ENCODE peak calls at places on chromosomes 1 and 21, in five cellular contexts. T is kidney tubule cell, B is NCI-H1105 treated with DMSO at 0.1 percent for 48 hours, S is non-pigmented ciliary epithelial cell, E is SW480. K is an unnamed sample.

GRCh38 chr21:46210378-46211136 is 18.0 kb downstream of the LSS start:
- DNase-seq in E (no peak), T (no peak), S (no peak), B (no peak), K (no peak)

GRCh38 chr1:97906567-97907228 is 14.1 kb downstream of the DPYD start:
- DNase-seq in S (peak), B (no peak), T (peak), E (no peak), K (no peak)

GRCh38 chr1:209674957-209675566 is at the start of gene G0S2:
- DNase-seq in E (peak), T (peak), S (no peak), B (peak), K (peak)

GRCh38 chr1:235953801-235954200 is 87.1 kb upstream of the LYST start:
- DNase-seq in T (peak), B (no peak), E (no peak), S (peak), K (no peak)

GRCh38 chr1:156806512-156807440 is 9.9 kb downstream of the SH2D2A start:
- DNase-seq in S (no peak), T (no peak), E (no peak), B (no peak), K (no peak)

GRCh38 chr1:207102659-207103058 is 1.4 kb upstream of the C4BPA start:
- DNase-seq in B (no peak), T (no peak), E (no peak), S (no peak), K (no peak)

GRCh38 chr1:87325982-87326738 is 2.5 kb upstream of the LMO4 start:
- DNase-seq in B (peak), S (no peak), E (peak), T (peak), K (peak)

GRCh38 chr1:228104526-228105251 is 1.6 kb upstream of the C1orf35 start:
- DNase-seq in B (no peak), S (no peak), E (no peak), T (no peak), K (no peak)

GRCh38 chr1:230140221-230141001 is 73.4 kb downstream of the GALNT2 start:
- DNase-seq in S (no peak), B (no peak), E (no peak), T (peak), K (no peak)

GRCh38 chr1:207822602-207823451 is 71.0 kb downstream of the CD46 start:
- DNase-seq in T (peak), S (no peak), B (peak), E (no peak), K (peak)

GRCh38 chr1:45929257-45929687 is 125.9 kb downstream of the MAST2 start:
- DNase-seq in B (peak), T (peak), S (peak), E (peak), K (no peak)

GRCh38 chr1:158039380-158039779 is 45.9 kb downstream of the KIRREL1 start:
- DNase-seq in B (no peak), E (no peak), S (no peak), T (no peak), K (no peak)

GRCh38 chr1:96999191-96999590 is 277.6 kb downstream of the PTBP2 start:
- DNase-seq in E (no peak), T (no peak), S (no peak), B (no peak), K (no peak)

GRCh38 chr1:108011295-108011694 is 46.3 kb upstream of the VAV3 start:
- DNase-seq in S (no peak), T (no peak), E (no peak), B (no peak), K (no peak)

GRCh38 chr1:2587071-2587859 is 688 bp downstream of the PRXL2B start:
- DNase-seq in E (peak), S (no peak), B (peak), T (peak), K (no peak)

GRCh38 chr1:233638513-233638912 is 24.6 kb downstream of the KCNK1 start:
- DNase-seq in B (no peak), E (no peak), S (no peak), T (no peak), K (no peak)